ENCODE peak calls at places on chromosome 18, in ten cellular contexts. J is NCI-H1092 treated with DMSO at 0.1 percent for 48 hours; Q is epithelial cell of esophagus; N is NAMALWA; P is cardiac fibroblast; D is non-pigmented ciliary epithelial cell; W is frontal cortex; M is kidney glomerular epithelial cell; O is myocyte; K is activated CD8-positive, alpha-beta memory T cell treated with anti-CD3 and anti-CD28 coated beads for 48 hours. U is an unnamed sample.

GRCh38 chr18:28189400-28190239 is 12.7 kb upstream of the CDH2 start:
- DNase-seq in J (no peak), Q (peak), N (peak), P (peak), D (no peak), W (no peak), M (peak), O (peak), K (no peak), U (peak)

GRCh38 chr18:4994710-4995109 is 202.3 kb downstream of the AKAIN1 start:
- DNase-seq in J (no peak), Q (no peak), N (no peak), P (no peak), D (no peak), W (no peak), M (no peak), O (no peak), K (no peak), U (no peak)

GRCh38 chr18:3455938-3456685 is 6.1 kb downstream of the TGIF1 start:
- DNase-seq in J (no peak), Q (peak), N (no peak), P (peak), D (no peak), W (no peak), M (peak), O (peak), K (no peak), U (no peak)

GRCh38 chr18:12038082-12038660 is 55.5 kb upstream of the ANKRD62 start:
- DNase-seq in J (no peak), Q (peak), N (no peak), P (peak), D (no peak), W (peak), M (no peak), O (no peak), K (no peak), U (no peak)

GRCh38 chr18:58544616-58545337 is 84.1 kb downstream of the ALPK2 start:
- DNase-seq in J (no peak), Q (peak), N (no peak), P (no peak), D (peak), W (no peak), M (no peak), O (no peak), K (no peak), U (no peak)

GRCh38 chr18:43278401-43278800 is 1.1 kb upstream of the SYT4 start:
- DNase-seq in J (peak), Q (no peak), N (no peak), P (no peak), D (no peak), W (no peak), M (no peak), O (no peak), K (no peak), U (peak)

GRCh38 chr18:55141318-55141717 is 182.1 kb upstream of the CCDC68 start:
- DNase-seq in J (no peak), Q (no peak), N (no peak), P (no peak), D (peak), W (no peak), M (no peak), O (peak), K (no peak), U (no peak)

GRCh38 chr18:79246309-79247108 is 149.2 kb upstream of the NFATC1 start:
- DNase-seq in J (peak), Q (peak), N (peak), P (peak), D (peak), W (peak), M (peak), O (no peak), K (peak), U (peak)

GRCh38 chr18:58538604-58539386 is 90.1 kb downstream of the ALPK2 start:
- DNase-seq in J (no peak), Q (no peak), N (no peak), P (no peak), D (no peak), W (no peak), M (no peak), O (peak), K (no peak), U (no peak)

GRCh38 chr18:36331541-36331971 is 34.0 kb downstream of the FHOD3 start:
- DNase-seq in J (no peak), Q (no peak), N (no peak), P (no peak), D (no peak), W (no peak), M (no peak), O (no peak), K (no peak), U (no peak)

GRCh38 chr18:10401489-10401888 is 52.9 kb upstream of the APCDD1 start:
- DNase-seq in J (no peak), Q (peak), N (no peak), P (no peak), D (no peak), W (no peak), M (peak), O (no peak), K (no peak), U (no peak)

GRCh38 chr18:32919799-32920198 is 147.0 kb upstream of the KLHL14 start:
- DNase-seq in J (peak), Q (peak), N (peak), P (no peak), D (no peak), W (no peak), M (peak), O (peak), K (no peak), U (peak)

GRCh38 chr18:69838620-69839411 is 108.9 kb downstream of the CD226 start:
- DNase-seq in J (no peak), Q (peak), N (peak), P (no peak), D (no peak), W (no peak), M (no peak), O (no peak), K (no peak), U (no peak)

GRCh38 chr18:12823892-12824291 is 60.1 kb downstream of the PTPN2 start:
- DNase-seq in J (no peak), Q (no peak), N (no peak), P (no peak), D (no peak), W (no peak), M (no peak), O (no peak), K (no peak), U (no peak)

GRCh38 chr18:64403784-64404498 is 255.1 kb upstream of the LINC00305 start:
- DNase-seq in J (no peak), Q (no peak), N (no peak), P (no peak), D (no peak), W (no peak), M (no peak), O (no peak), K (no peak), U (no peak)

GRCh38 chr18:45110577-45111506 is 430.2 kb downstream of the SETBP1 start:
- DNase-seq in J (no peak), Q (peak), N (no peak), P (peak), D (no peak), W (no peak), M (no peak), O (peak), K (no peak), U (no peak)

GRCh38 chr18:75130591-75131274 is 78.2 kb downstream of the PTGR3 start:
- DNase-seq in J (no peak), Q (no peak), N (no peak), P (peak), D (no peak), W (no peak), M (no peak), O (peak), K (no peak), U (no peak)

GRCh38 chr18:74082476-74083070 is 65.1 kb downstream of the FBXO15 start:
- DNase-seq in J (peak), Q (peak), N (peak), P (peak), D (no peak), W (peak), M (no peak), O (peak), K (no peak), U (no peak)

GRCh38 chr18:39425172-39425571 is 1859.6 kb upstream of the CELF4 start:
- DNase-seq in J (no peak), Q (no peak), N (no peak), P (no peak), D (no peak), W (no peak), M (no peak), O (no peak), K (no peak), U (no peak)

GRCh38 chr18:45156941-45157340 is 458.3 kb upstream of the SLC14A2 start:
- DNase-seq in J (no peak), Q (peak), N (no peak), P (peak), D (no peak), W (no peak), M (no peak), O (peak), K (no peak), U (no peak)

GRCh38 chr18:3441290-3441689 is 8.7 kb upstream of the TGIF1 start:
- DNase-seq in J (peak), Q (no peak), N (no peak), P (peak), D (no peak), W (peak), M (peak), O (peak), K (no peak), U (peak)

GRCh38 chr18:68874361-68874760 is 76.5 kb downstream of the CCDC102B start:
- DNase-seq in J (no peak), Q (no peak), N (no peak), P (peak), D (peak), W (no peak), M (no peak), O (peak), K (no peak), U (no peak)

GRCh38 chr18:76265375-76266225 is 229.4 kb downstream of the ZNF516 start:
- DNase-seq in J (no peak), Q (no peak), N (no peak), P (peak), D (no peak), W (no peak), M (peak), O (no peak), K (no peak), U (no peak)

GRCh38 chr18:48335829-48336228 is 73.4 kb downstream of the ZBTB7C start:
- DNase-seq in J (no peak), Q (no peak), N (no peak), P (peak), D (no peak), W (no peak), M (no peak), O (no peak), K (no peak), U (no peak)

GRCh38 chr18:75248426-75249191 is 38.0 kb downstream of the TSHZ1 start:
- DNase-seq in J (peak), Q (no peak), N (no peak), P (no peak), D (no peak), W (no peak), M (peak), O (peak), K (no peak), U (no peak)

GRCh38 chr18:2825613-2826205 is 21.1 kb upstream of the EMILIN2 start:
- DNase-seq in J (no peak), Q (no peak), N (no peak), P (peak), D (no peak), W (no peak), M (no peak), O (no peak), K (no peak), U (no peak)

GRCh38 chr18:58597649-58598048 is 31.2 kb downstream of the ALPK2 start:
- DNase-seq in J (no peak), Q (no peak), N (no peak), P (no peak), D (no peak), W (no peak), M (no peak), O (no peak), K (no peak), U (no peak)

U was measured in NCI-H1694 treated with DMSO at 0.1 percent for 48 hours.